ENCODE peak calls at places on chromosome 5, in nine cellular contexts. V, R, I, M, O, G, B, U and Z are unnamed samples.

GRCh38 chr5:80128129-80128528 is 93.0 kb downstream of the THBS4 start:
- DNase-seq in G (no peak), I (no peak), U (no peak), O (no peak), V (no peak), M (no peak), R (no peak), B (no peak), Z (no peak)

GRCh38 chr5:122559676-122560075 is 215.2 kb upstream of the SNX2 start:
- DNase-seq in V (no peak), R (no peak), U (no peak), G (no peak), M (no peak), I (no peak), B (no peak), O (no peak), Z (no peak)

GRCh38 chr5:14035859-14036440 is 91.5 kb upstream of the DNAH5 start:
- DNase-seq in V (no peak), O (peak; percentile 100), R (peak; percentile 60), M (no peak), B (peak; percentile 99), G (no peak), I (no peak), U (peak; percentile 39), Z (no peak)

GRCh38 chr5:157080291-157080690 is 21.4 kb upstream of the HAVCR1 start:
- DNase-seq in M (no peak), V (no peak), R (no peak), U (no peak), I (no peak), G (no peak), B (no peak), O (no peak), Z (no peak)

GRCh38 chr5:75566710-75567309 is 44.4 kb upstream of the ANKDD1B start:
- DNase-seq in M (peak; percentile 30), G (no peak), U (peak; percentile 46), V (no peak), O (peak; percentile 78), B (peak; percentile 75), I (no peak), R (no peak), Z (no peak)

GRCh38 chr5:179152941-179153340 is 92.8 kb downstream of the ZNF354C start:
- DNase-seq in I (peak; percentile 17), G (peak; percentile 35), O (no peak), M (no peak), U (no peak), B (no peak), V (no peak), R (no peak), Z (no peak)

GRCh38 chr5:44360919-44361625 is 28.1 kb downstream of the FGF10 start:
- DNase-seq in B (no peak), O (no peak), R (no peak), G (no peak), I (no peak), V (no peak), U (no peak), M (no peak), Z (no peak)

GRCh38 chr5:163506726-163507125 is 1.3 kb downstream of the MAT2B start:
- DNase-seq in U (peak; percentile 22), B (no peak), R (no peak), M (no peak), G (no peak), V (no peak), O (no peak), I (no peak), Z (no peak)

GRCh38 chr5:32329395-32329834 is 16.7 kb upstream of the MTMR12 start:
- DNase-seq in U (peak; percentile 82), B (no peak), M (peak; percentile 35), G (no peak), O (peak; percentile 60), I (peak; percentile 66), V (peak; percentile 81), R (peak; percentile 68), Z (peak; percentile 47)

GRCh38 chr5:142659405-142659804 is 26.5 kb downstream of the FGF1 start:
- DNase-seq in I (no peak), V (no peak), U (no peak), M (no peak), B (no peak), G (peak; percentile 71), O (no peak), R (no peak), Z (no peak)

GRCh38 chr5:81579525-81579924 is 171.4 kb downstream of the SSBP2 start:
- DNase-seq in R (no peak), U (no peak), M (no peak), I (no peak), B (no peak), O (no peak), G (no peak), V (peak; percentile 83), Z (no peak)

GRCh38 chr5:9301200-9301599 is 244.7 kb downstream of the SEMA5A start:
- DNase-seq in O (peak; percentile 32), R (no peak), M (no peak), U (no peak), G (no peak), I (no peak), B (no peak), V (no peak), Z (no peak)

GRCh38 chr5:77282337-77283027 is 72.0 kb downstream of the PDE8B start:
- DNase-seq in R (peak; percentile 73), B (peak; percentile 69), I (no peak), V (no peak), G (no peak), M (no peak), O (no peak), U (no peak), Z (no peak)

GRCh38 chr5:124651663-124652513 is 94.6 kb downstream of the ZNF608 start:
- DNase-seq in R (peak; percentile 85), G (peak; percentile 81), V (peak; percentile 52), M (peak; percentile 25), I (peak; percentile 91), B (peak; percentile 59), O (peak; percentile 38), U (peak; percentile 82), Z (peak; percentile 86)

GRCh38 chr5:110333384-110333783 is 393.1 kb downstream of the TMEM232 start:
- DNase-seq in G (no peak), I (no peak), M (no peak), R (no peak), V (no peak), B (no peak), O (no peak), U (peak; percentile 15), Z (no peak)

GRCh38 chr5:172939561-172939960 is 19.7 kb upstream of the RPL26L1 start:
- DNase-seq in B (no peak), I (no peak), O (no peak), G (no peak), M (no peak), R (no peak), V (peak; percentile 24), U (no peak), Z (no peak)

GRCh38 chr5:1414311-1415058 is 30.8 kb downstream of the SLC6A3 start:
- DNase-seq in V (no peak), O (no peak), B (no peak), R (no peak), G (no peak), U (peak; percentile 58), I (peak; percentile 27), M (no peak), Z (peak; percentile 12)